ENCODE peak calls at places on chromosomes 12 and 14, in ten cellular contexts. F, U, S, P, G, B, Y, Z, A and D are unnamed samples.

GRCh38 chr12:55899035-55899434 is 28.7 kb downstream of the PYM1 start:
- DNase-seq in F (no peak), U (peak; percentile 70), S (no peak), P (no peak), G (no peak), B (no peak), Y (no peak), Z (peak; percentile 52), A (no peak), D (no peak)

GRCh38 chr12:113479578-113480335 is 8.1 kb upstream of the LHX5 start:
- DNase-seq in F (no peak), U (peak; percentile 62), S (peak; percentile 94), P (no peak), G (no peak), B (peak; percentile 55), Y (peak; percentile 44), Z (peak; percentile 15), A (no peak), D (no peak)

GRCh38 chr12:64801381-64801780 is 23.1 kb upstream of the TBC1D30 start:
- DNase-seq in F (no peak), U (no peak), S (peak; percentile 6), P (peak; percentile 44), G (no peak), B (no peak), Y (no peak), Z (no peak), A (no peak), D (no peak)

GRCh38 chr14:68231832-68232642 is 412.5 kb downstream of the RAD51B start:
- DNase-seq in F (no peak), U (peak; percentile 67), S (no peak), P (no peak), G (no peak), B (no peak), Y (no peak), Z (peak; percentile 52), A (no peak), D (no peak)

GRCh38 chr14:31880935-31881334 is 196.2 kb upstream of the ARHGAP5 start:
- DNase-seq in F (no peak), U (peak; percentile 96), S (no peak), P (peak; percentile 8), G (no peak), B (no peak), Y (no peak), Z (peak; percentile 95), A (peak; percentile 13), D (peak; percentile 71)

GRCh38 chr12:47219243-47219642 is 139.5 kb upstream of the AMIGO2 start:
- DNase-seq in F (no peak), U (peak; percentile 62), S (no peak), P (peak; percentile 47), G (no peak), B (no peak), Y (no peak), Z (peak; percentile 72), A (no peak), D (no peak)

GRCh38 chr12:114815157-114815556 is 131.2 kb upstream of the TBX3 start:
- DNase-seq in F (no peak), U (no peak), S (no peak), P (no peak), G (no peak), B (no peak), Y (no peak), Z (no peak), A (no peak), D (no peak)

GRCh38 chr14:54637829-54638446 is 71.0 kb downstream of the SAMD4A start:
- DNase-seq in F (no peak), U (peak; percentile 61), S (no peak), P (no peak), G (no peak), B (no peak), Y (no peak), Z (peak; percentile 83), A (no peak), D (no peak)

GRCh38 chr12:110937104-110937641 is 16.8 kb upstream of the MYL2 start:
- DNase-seq in F (peak; percentile 17), U (peak; percentile 66), S (peak; percentile 81), P (peak; percentile 66), G (peak; percentile 61), B (peak; percentile 67), Y (peak; percentile 46), Z (no peak), A (peak; percentile 50), D (no peak)

GRCh38 chr14:28348797-28349196 is 417.8 kb upstream of the FOXG1 start:
- DNase-seq in F (no peak), U (no peak), S (no peak), P (no peak), G (no peak), B (no peak), Y (no peak), Z (no peak), A (no peak), D (no peak)

GRCh38 chr12:52010692-52011601 is 4.2 kb downstream of the TAMALIN start:
- DNase-seq in F (no peak), U (no peak), S (no peak), P (no peak), G (no peak), B (no peak), Y (no peak), Z (no peak), A (no peak), D (no peak)

GRCh38 chr14:22003471-22003870 is 329.9 kb upstream of the OR4E1 start:
- DNase-seq in F (no peak), U (no peak), S (no peak), P (no peak), G (no peak), B (no peak), Y (no peak), Z (no peak), A (no peak), D (no peak)

DNA sequence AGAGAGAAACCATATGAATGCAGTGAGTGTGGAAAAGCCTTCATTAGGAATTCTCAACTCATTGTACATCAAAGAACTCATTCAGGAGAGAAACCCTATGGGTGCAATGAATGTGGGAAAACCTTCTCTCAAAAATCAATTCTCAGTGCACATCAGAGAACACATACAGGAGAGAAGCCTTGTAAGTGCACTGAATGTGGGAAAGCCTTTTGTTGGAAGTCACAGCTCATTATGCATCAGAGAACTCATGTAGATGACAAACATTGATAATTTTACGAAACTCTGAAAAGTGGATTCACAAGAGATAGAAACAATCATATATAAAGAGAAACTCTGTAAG is 22.9 kb downstream of the ZNF268 start:
- DNase-seq in F (no peak), U (peak; percentile 15), S (no peak), P (no peak), G (no peak), B (no peak), Y (no peak), Z (no peak), A (no peak), D (no peak)
- H3K9me3 ChIP-seq in F (peaks cover 68% of the 10 kb centered on the region), U (peaks cover 53% of the 10 kb centered on the region), S (peaks cover 84% of the 10 kb centered on the region), P (peaks cover 87% of the 10 kb centered on the region), G (peaks cover 100% of the 10 kb centered on the region), B (peaks cover 99% of the 10 kb centered on the region), Y (peaks cover 98% of the 10 kb centered on the region), Z (peaks cover 61% of the 10 kb centered on the region), A (peaks cover 91% of the 10 kb centered on the region), D (peaks cover 38% of the 10 kb centered on the region)

GRCh38 chr12:7970475-7971252 is 34.7 kb upstream of the SLC2A3 start:
- DNase-seq in F (peak; percentile 61), U (peak; percentile 98), S (peak; percentile 98), P (peak; percentile 87), G (peak; percentile 93), B (peak; percentile 90), Y (peak; percentile 88), Z (peak; percentile 84), A (peak; percentile 82), D (peak; percentile 68)
- H3K4me3 ChIP-seq in F (peak overlapping the region; percentile 90), U (peak overlapping the region; percentile 77), S (peak overlapping the region; percentile 47), P (peak overlapping the region; percentile 55), G (peak overlapping the region; percentile 27), B (peak overlapping the region; percentile 58), Y (peak overlapping the region; percentile 74), Z (peak overlapping the region; percentile 66), A (peak overlapping the region; percentile 44), D (peak overlapping the region; percentile 58)

GRCh38 chr12:19480459-19480858 is 41.2 kb downstream of the AEBP2 start:
- DNase-seq in F (no peak), U (no peak), S (no peak), P (no peak), G (no peak), B (no peak), Y (no peak), Z (no peak), A (no peak), D (no peak)

GRCh38 chr12:19474147-19474546 is 34.9 kb downstream of the AEBP2 start:
- DNase-seq in F (no peak), U (peak; percentile 12), S (no peak), P (no peak), G (no peak), B (no peak), Y (no peak), Z (no peak), A (no peak), D (no peak)

GRCh38 chr12:19482551-19483109 is 43.3 kb downstream of the AEBP2 start:
- DNase-seq in F (peak; percentile 3), U (no peak), S (peak; percentile 6), P (no peak), G (peak; percentile 41), B (peak; percentile 22), Y (no peak), Z (no peak), A (no peak), D (no peak)

GRCh38 chr12:19482036-19482435 is 42.7 kb downstream of the AEBP2 start:
- DNase-seq in F (no peak), U (no peak), S (no peak), P (no peak), G (no peak), B (no peak), Y (no peak), Z (no peak), A (no peak), D (no peak)

DNA sequence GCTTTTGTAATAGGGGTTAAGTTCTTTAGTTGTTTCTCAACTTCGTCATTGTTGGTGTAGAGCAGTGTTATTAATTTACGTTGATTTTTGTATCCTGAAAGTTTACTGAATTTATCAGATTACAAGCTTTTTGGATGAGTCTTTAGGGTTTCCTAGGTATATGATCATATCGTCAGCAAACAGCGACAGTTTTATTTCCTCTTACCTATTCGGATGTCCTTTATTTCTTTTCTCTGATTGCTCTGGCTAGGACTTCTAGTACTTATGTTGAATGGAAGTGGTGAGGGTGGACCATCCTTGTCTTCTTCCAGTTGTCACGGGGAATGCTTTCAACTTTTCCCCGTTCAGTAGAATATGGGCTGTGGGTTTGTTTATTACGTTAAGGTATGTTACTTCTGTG is 37.8 kb downstream of the AEBP2 start:
- DNase-seq in F (no peak), U (no peak), S (no peak), P (no peak), G (no peak), B (no peak), Y (no peak), Z (no peak), A (no peak), D (no peak)
- H3K9me3 ChIP-seq in F (peaks cover 9% of the 10 kb centered on the region), U (no peaks in the 10 kb centered on the region), S (no peaks in the 10 kb centered on the region), P (peaks cover 6% of the 10 kb centered on the region), G (peaks cover 12% of the 10 kb centered on the region), B (peaks cover 13% of the 10 kb centered on the region), Y (peaks cover 17% of the 10 kb centered on the region), Z (no peaks in the 10 kb centered on the region), A (peaks cover 10% of the 10 kb centered on the region), D (peaks cover 4% of the 10 kb centered on the region)

DNA sequence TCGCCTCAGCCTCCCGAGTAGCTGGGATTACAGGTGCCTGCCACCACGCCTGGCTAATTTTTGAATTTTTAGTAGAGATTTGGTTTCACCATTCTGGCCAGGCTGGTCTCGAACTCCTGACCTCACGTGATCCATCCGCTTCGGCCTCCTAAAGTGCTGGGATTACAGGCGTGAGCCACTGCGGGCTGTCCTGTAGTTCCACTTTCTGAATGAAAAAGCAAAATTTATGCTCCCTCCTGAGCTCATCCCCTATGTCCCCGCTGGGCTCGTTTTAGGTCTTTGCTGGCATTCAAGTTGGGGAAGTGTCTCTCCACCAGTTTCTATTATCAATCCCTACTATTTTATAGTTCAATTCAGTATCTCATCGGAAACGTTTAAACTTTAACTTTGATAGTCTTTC is 11.7 kb upstream of the DNAL1 start:
- DNase-seq in F (no peak), U (no peak), S (no peak), P (no peak), G (no peak), B (no peak), Y (no peak), Z (no peak), A (no peak), D (no peak)
- H3K4me3 ChIP-seq in F (no peak overlapping the region), U (peak overlapping the region; percentile 70), S (no peak overlapping the region), P (peak overlapping the region; percentile 37), G (no peak overlapping the region), B (peak overlapping the region; percentile 64), Y (peak overlapping the region; percentile 76), Z (no peak overlapping the region), A (no peak overlapping the region), D (no peak overlapping the region)